ENCODE peak calls at places on chromosomes 11 and 22, in four cellular contexts. F is CD4-positive, alpha-beta T cell; B is lower leg skin; V is fibroblast of the aortic adventitia. Q is an unnamed sample.

GRCh38 chr11:8683115-8683807 is 669 bp downstream of the RPL27A start:
- DNase-seq in B (no peak), V (peak), F (no peak), Q (no peak)

GRCh38 chr11:105244157-105244820 is 104.7 kb upstream of the CARD18 start:
- DNase-seq in B (peak), V (peak), F (no peak), Q (no peak)

GRCh38 chr11:120130991-120131760 is 6.7 kb downstream of the TRIM29 start:
- DNase-seq in V (no peak), B (peak), F (no peak), Q (no peak)

GRCh38 chr22:40238425-40239344 is 61.0 kb downstream of the TNRC6B start:
- DNase-seq in B (no peak), V (peak), F (no peak), Q (no peak)

GRCh38 chr22:48755332-48755949 is 1072.2 kb downstream of the BRD1 start:
- DNase-seq in V (no peak), F (no peak), B (no peak), Q (no peak)

GRCh38 chr11:1360181-1360834 is 29.4 kb upstream of the BRSK2 start:
- DNase-seq in F (no peak), B (no peak), V (no peak), Q (no peak)

GRCh38 chr11:126164781-126165180 is 46.7 kb downstream of the RPUSD4 start:
- DNase-seq in B (no peak), V (no peak), F (no peak), Q (no peak)

GRCh38 chr11:10778217-10778970 is 27.3 kb downstream of the CTR9 start:
- DNase-seq in B (peak), F (no peak), V (peak), Q (no peak)

GRCh38 chr22:38221908-38222796 is 20.4 kb downstream of the MAFF start:
- DNase-seq in F (no peak), V (no peak), B (no peak), Q (no peak)

GRCh38 chr11:92882828-92883611 is 86.4 kb upstream of the MTNR1B start:
- DNase-seq in B (no peak), V (no peak), F (no peak), Q (no peak)

GRCh38 chr22:19488884-19489843 is 9.4 kb downstream of the CDC45 start:
- DNase-seq in F (no peak), B (no peak), V (peak), Q (no peak)

GRCh38 chr11:47106839-47107520 is 69.7 kb downstream of the ARFGAP2 start:
- DNase-seq in B (no peak), V (no peak), F (no peak), Q (no peak)

GRCh38 chr22:33605686-33606085 is 314.6 kb downstream of the LARGE1 start:
- DNase-seq in F (no peak), V (no peak), B (no peak), Q (no peak)

GRCh38 chr11:19739872-19740271 is 27.2 kb downstream of the NAV2 start:
- DNase-seq in F (no peak), B (no peak), V (no peak), Q (no peak)

GRCh38 chr11:98772799-98773198 is 247.9 kb upstream of the CNTN5 start:
- DNase-seq in V (no peak), F (no peak), B (no peak), Q (no peak)

GRCh38 chr11:91209751-91210150 is 986.9 kb upstream of the CHORDC1 start:
- DNase-seq in V (peak), B (no peak), F (no peak), Q (no peak)

GRCh38 chr11:19226378-19227195 is 14.2 kb downstream of the E2F8 start:
- DNase-seq in V (no peak), F (no peak), B (no peak), Q (no peak)

DNA sequence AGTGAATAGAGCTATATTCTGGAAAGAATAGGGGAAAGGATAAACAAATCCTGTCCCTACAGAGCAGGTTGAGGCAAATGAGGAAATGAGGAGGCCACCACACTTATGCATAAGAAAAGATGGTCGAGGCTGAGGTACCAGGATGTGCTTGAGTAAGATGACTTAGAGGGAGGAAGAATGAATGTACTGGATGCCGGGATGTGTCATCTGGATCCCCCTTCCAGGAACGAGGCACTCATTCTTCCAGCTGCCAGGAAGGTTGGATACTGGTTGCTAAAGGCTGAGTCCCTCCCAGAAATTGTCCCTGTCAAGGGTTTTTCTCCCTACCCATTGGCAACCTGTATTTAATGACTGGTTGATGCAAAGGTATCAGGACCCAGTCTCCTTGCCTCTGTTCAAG is 31.1 kb upstream of the SYT9 start:
- DNase-seq in B (no peak), F (no peak), V (no peak), Q (no peak)
- TF ChIP-seq CTCF in B (no peak), F (no peak), V (no peak), Q (no peak)

GRCh38 chr22:42371112-42371900 is 60.9 kb downstream of the NFAM1 start:
- DNase-seq in B (no peak), V (no peak), F (no peak), Q (no peak)

GRCh38 chr22:42368379-42369249 is 63.6 kb downstream of the NFAM1 start:
- DNase-seq in B (no peak), F (peak), V (no peak), Q (peak)

GRCh38 chr22:42366815-42367581 is 65.2 kb downstream of the NFAM1 start:
- DNase-seq in F (no peak), B (no peak), V (peak), Q (no peak)

GRCh38 chr22:42367980-42368378 is 64.2 kb downstream of the NFAM1 start:
- DNase-seq in F (no peak), B (no peak), V (no peak), Q (no peak)

GRCh38 chr22:42369250-42370041 is 62.8 kb downstream of the NFAM1 start:
- DNase-seq in B (peak), V (peak), F (peak), Q (peak)
- TF ChIP-seq CTCF in B (no peak), V (no peak), F (no peak), Q (no peak)

DNA sequence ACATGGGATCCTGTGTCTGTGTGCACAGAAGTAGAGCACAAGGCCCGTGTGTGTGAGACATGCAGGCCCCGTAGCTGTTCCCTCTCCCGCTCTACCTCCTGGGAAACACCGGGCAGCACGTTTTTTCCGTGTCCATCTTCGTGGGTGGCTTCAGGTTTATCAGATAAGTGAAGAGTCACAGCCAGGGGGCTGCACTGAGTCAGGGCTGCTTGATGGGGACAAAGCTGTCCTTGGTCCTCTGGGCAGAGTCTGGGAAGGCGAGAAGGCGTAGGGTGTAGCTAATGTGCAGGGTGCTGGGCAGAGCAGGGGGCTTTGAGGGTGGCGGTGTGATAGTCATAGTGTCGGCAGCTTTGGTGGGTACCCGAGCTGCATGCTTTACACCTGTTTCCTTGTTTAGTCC is 23.7 kb downstream of the INCENP start:
- DNase-seq in V (no peak), F (no peak), B (no peak), Q (peak)
- TF ChIP-seq CTCF in V (no peak), F (no peak), B (no peak), Q (no peak)

GRCh38 chr11:66639066-66639813 is 737 bp downstream of the RBM4 start:
- DNase-seq in F (peak), V (peak), B (no peak), Q (peak)
- TF ChIP-seq CTCF in F (no peak), V (peak), B (no peak), Q (no peak)

GRCh38 chr11:18012906-18013781 is at the start of gene SERGEF:
- DNase-seq in V (peak), F (peak), B (peak), Q (peak)
- TF ChIP-seq CTCF in V (no peak), F (no peak), B (no peak), Q (no peak)

DNA sequence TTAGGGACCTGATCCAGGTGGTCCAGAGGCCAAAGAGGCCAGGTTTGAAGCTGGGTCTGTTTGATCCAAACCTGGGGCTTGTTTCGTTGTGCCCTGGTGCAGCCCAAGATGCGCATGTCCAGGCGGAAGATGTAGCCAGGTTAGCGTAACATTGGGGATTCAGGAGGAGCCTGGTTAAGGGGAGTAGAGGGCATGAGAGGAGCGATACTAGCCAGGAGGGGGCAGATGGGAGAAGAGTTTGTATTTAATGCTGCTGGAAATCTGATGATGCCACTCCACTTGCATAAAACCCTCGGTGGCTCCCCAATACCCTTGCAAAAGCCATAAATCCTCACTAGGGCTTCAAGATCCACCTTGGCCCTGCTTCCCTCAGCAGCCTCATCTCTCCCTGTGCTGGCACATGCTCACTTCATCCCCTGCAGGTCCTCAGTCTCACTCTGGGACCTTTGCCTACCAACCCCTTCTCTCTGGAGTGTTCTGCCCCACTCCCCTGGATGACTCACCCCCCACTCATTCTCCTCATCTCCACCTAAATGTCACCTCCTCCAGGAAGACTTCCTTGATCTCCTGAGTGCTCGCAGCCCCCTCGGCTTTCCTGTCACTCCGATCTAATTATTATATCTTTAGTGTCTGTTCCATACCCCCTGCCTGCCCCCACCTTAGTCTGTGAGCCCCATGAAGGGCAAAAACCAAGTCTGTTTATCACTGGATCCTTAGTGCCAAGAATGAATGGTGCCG is 95.9 kb downstream of the MIAT start:
- DNase-seq in V (no peak), F (no peak), B (no peak), Q (no peak)
- TF ChIP-seq CTCF in V (no peak), F (no peak), B (no peak), Q (no peak)

DNA sequence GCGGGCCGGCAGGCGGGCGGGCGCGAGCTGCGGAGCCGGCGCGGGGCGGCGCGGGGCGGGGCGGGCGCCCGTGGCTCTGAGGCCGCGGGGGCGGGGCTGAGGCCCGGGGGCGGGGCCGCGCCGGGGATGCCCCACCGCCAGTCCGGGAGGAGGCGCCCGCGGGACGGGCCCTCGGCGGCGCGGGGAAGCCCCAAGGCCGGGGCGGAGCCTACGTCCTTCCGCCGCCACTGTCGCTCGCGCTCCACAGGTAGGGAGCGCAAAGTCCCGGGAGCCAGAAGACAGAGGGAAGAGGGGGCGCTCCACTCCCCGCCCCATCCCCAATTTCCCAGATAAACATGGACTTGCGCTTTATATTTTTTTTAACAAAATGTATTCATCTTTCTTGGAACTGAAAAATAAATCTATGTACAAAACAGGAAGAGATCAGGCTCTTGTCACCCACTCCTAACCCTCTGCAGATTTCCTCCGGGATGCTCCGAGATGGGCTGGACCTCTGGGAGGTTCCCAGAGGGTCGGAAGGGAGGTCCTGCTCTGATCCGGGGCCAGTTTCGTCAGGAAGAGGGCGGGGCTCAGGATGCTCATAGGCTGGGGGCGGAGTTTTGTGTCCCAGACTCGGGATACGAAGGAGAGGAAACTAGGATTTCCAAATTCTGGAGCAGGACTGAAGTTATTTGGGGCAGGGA is at the start of gene MAP4K2:
- DNase-seq in V (peak), F (peak), B (peak), Q (peak)
- TF ChIP-seq CTCF in V (no peak), F (no peak), B (no peak), Q (peak)

DNA sequence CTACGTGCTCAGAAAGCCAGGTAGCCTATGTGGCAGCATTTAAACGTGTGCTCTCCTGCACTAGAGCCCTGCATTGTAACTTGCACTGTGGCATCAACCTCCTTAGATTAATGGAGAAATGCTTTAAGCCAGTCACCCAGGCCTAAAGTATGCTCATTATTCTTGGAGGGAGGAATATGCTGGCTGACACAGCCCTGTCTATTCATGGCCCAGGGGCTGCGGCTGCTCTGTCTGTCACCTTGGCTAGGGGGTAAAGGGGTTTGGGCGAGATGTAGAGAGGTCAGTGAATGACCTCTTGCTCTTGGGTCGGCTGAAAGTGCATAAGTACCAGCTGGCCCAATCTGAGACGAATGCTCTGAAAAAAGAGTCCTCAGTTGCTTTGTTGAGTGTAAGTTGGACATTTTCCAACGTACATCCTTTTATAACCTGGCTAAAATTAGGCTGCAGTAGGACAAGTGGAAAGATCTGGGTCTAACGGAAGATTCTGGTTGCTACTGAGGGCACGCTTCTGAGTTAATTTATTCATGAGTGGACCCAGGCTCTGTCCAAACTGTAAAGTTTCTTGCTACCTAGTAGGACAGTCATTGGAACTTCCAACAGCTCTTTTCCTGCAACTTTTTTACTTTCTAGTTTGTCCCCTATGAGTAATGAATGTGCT is 171.0 kb upstream of the SEZ6L start:
- DNase-seq in B (no peak), V (no peak), F (no peak), Q (no peak)
- TF ChIP-seq CTCF in B (no peak), V (no peak), F (no peak), Q (no peak)